ENCODE peak calls at places on chromosomes 3 and 15, in six cellular contexts. One of them, this sample, is unnamed.

GRCh38 chr3:170049146-170050000 is 11.6 kb downstream of the GPR160 start:
- ATAC-seq in upper lobe of left lung: peak; percentile 87
- ATAC-seq in body of pancreas: peak; percentile 89
- ATAC-seq in heart left ventricle: peak; percentile 66
- ATAC-seq in HCT116: no peak
- ATAC-seq in IMR-90: peak; percentile 35
- ATAC-seq in this sample: peak; percentile 48

GRCh38 chr3:151283907-151284461 is 5.6 kb upstream of the P2RY14 start:
- ATAC-seq in heart left ventricle: no peak
- ATAC-seq in body of pancreas: no peak
- ATAC-seq in IMR-90: peak; percentile 48
- ATAC-seq in HCT116: no peak
- ATAC-seq in upper lobe of left lung: no peak
- ATAC-seq in this sample: no peak

GRCh38 chr3:127141921-127142730 is 50.8 kb upstream of the PRR23E start:
- ATAC-seq in body of pancreas: peak; percentile 95
- ATAC-seq in IMR-90: peak; percentile 35
- ATAC-seq in upper lobe of left lung: no peak
- ATAC-seq in HCT116: no peak
- ATAC-seq in heart left ventricle: no peak
- ATAC-seq in this sample: no peak

GRCh38 chr15:63531586-63531985 is 27.2 kb downstream of the USP3 start:
- ATAC-seq in upper lobe of left lung: no peak
- ATAC-seq in HCT116: peak; percentile 82
- ATAC-seq in body of pancreas: no peak
- ATAC-seq in heart left ventricle: no peak
- ATAC-seq in IMR-90: no peak
- ATAC-seq in this sample: no peak

GRCh38 chr3:48141225-48142137 is 46.7 kb downstream of the CDC25A start:
- ATAC-seq in body of pancreas: no peak
- ATAC-seq in heart left ventricle: no peak
- ATAC-seq in HCT116: no peak
- ATAC-seq in IMR-90: no peak
- ATAC-seq in upper lobe of left lung: no peak
- ATAC-seq in this sample: no peak

GRCh38 chr3:38966956-38967795 is 84.6 kb downstream of the SCN11A start:
- ATAC-seq in body of pancreas: no peak
- ATAC-seq in IMR-90: no peak
- ATAC-seq in heart left ventricle: no peak
- ATAC-seq in HCT116: no peak
- ATAC-seq in upper lobe of left lung: no peak
- ATAC-seq in this sample: no peak

GRCh38 chr15:89197503-89197971 is 23.8 kb downstream of the RLBP1 start:
- ATAC-seq in IMR-90: peak; percentile 48
- ATAC-seq in HCT116: peak; percentile 94
- ATAC-seq in body of pancreas: peak; percentile 83
- ATAC-seq in upper lobe of left lung: peak; percentile 85
- ATAC-seq in heart left ventricle: peak; percentile 38
- ATAC-seq in this sample: no peak

GRCh38 chr15:87167055-87167454 is 1087.4 kb downstream of the AGBL1 start:
- ATAC-seq in heart left ventricle: no peak
- ATAC-seq in upper lobe of left lung: no peak
- ATAC-seq in IMR-90: no peak
- ATAC-seq in HCT116: no peak
- ATAC-seq in body of pancreas: no peak
- ATAC-seq in this sample: no peak

GRCh38 chr3:98188553-98188952 is 22.1 kb downstream of the OR5H15 start:
- ATAC-seq in IMR-90: no peak
- ATAC-seq in upper lobe of left lung: peak; percentile 51
- ATAC-seq in body of pancreas: no peak
- ATAC-seq in heart left ventricle: no peak
- ATAC-seq in HCT116: peak; percentile 80
- ATAC-seq in this sample: no peak

GRCh38 chr15:25059698-25060471 is 105.1 kb downstream of the SNRPN start:
- ATAC-seq in body of pancreas: no peak
- ATAC-seq in HCT116: no peak
- ATAC-seq in upper lobe of left lung: no peak
- ATAC-seq in heart left ventricle: no peak
- ATAC-seq in IMR-90: no peak
- ATAC-seq in this sample: no peak

GRCh38 chr3:119223511-119223910 is 17.2 kb downstream of the B4GALT4 start:
- ATAC-seq in IMR-90: no peak
- ATAC-seq in HCT116: no peak
- ATAC-seq in body of pancreas: no peak
- ATAC-seq in heart left ventricle: no peak
- ATAC-seq in upper lobe of left lung: no peak
- ATAC-seq in this sample: no peak

GRCh38 chr3:173650596-173650995 is 253.1 kb downstream of the NLGN1 start:
- ATAC-seq in HCT116: no peak
- ATAC-seq in body of pancreas: no peak
- ATAC-seq in IMR-90: no peak
- ATAC-seq in heart left ventricle: no peak
- ATAC-seq in upper lobe of left lung: no peak
- ATAC-seq in this sample: no peak

GRCh38 chr3:173652093-173652492 is 254.5 kb downstream of the NLGN1 start:
- ATAC-seq in IMR-90: peak; percentile 71
- ATAC-seq in body of pancreas: no peak
- ATAC-seq in HCT116: no peak
- ATAC-seq in upper lobe of left lung: no peak
- ATAC-seq in heart left ventricle: no peak
- ATAC-seq in this sample: no peak

DNA sequence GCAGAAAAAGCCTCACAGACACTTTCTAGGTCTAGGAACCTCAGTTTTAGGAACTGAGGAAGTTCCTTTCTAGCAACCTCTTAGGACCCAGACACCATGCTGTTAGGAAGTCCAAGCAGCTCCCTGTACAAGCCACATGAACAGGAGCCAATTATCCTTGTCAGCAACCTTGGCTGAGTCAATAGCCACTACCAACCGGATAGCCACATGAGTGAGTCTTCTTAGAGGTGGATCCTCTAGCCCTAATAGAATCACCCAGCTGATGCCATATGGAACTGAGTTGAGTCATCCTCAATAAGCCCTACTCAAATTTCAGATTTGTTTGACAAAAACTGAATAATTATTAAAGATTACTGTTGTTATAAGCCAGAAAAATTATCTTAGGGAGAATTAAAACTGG is 256.2 kb downstream of the NLGN1 start:
- ATAC-seq in upper lobe of left lung: no peak
- ATAC-seq in heart left ventricle: no peak
- ATAC-seq in IMR-90: no peak
- ATAC-seq in HCT116: no peak
- ATAC-seq in body of pancreas: no peak
- ATAC-seq in this sample: no peak
- TF ChIP-seq POLR2A in upper lobe of left lung: no peak
- TF ChIP-seq POLR2A in heart left ventricle: no peak
- TF ChIP-seq POLR2A in IMR-90: no peak
- TF ChIP-seq POLR2A in HCT116: no peak
- TF ChIP-seq POLR2A in body of pancreas: no peak
- TF ChIP-seq POLR2A in this sample: no peak

GRCh38 chr15:31332020-31332680 is 5.5 kb downstream of the KLF13 start:
- ATAC-seq in IMR-90: no peak
- ATAC-seq in body of pancreas: no peak
- ATAC-seq in heart left ventricle: no peak
- ATAC-seq in HCT116: no peak
- ATAC-seq in upper lobe of left lung: no peak
- ATAC-seq in this sample: no peak

GRCh38 chr15:31332681-31333071 is 6.0 kb downstream of the KLF13 start:
- ATAC-seq in HCT116: no peak
- ATAC-seq in heart left ventricle: no peak
- ATAC-seq in IMR-90: no peak
- ATAC-seq in body of pancreas: no peak
- ATAC-seq in upper lobe of left lung: peak; percentile 45
- ATAC-seq in this sample: no peak

GRCh38 chr15:31331389-31331788 is 4.8 kb downstream of the KLF13 start:
- ATAC-seq in heart left ventricle: no peak
- ATAC-seq in body of pancreas: no peak
- ATAC-seq in IMR-90: no peak
- ATAC-seq in upper lobe of left lung: no peak
- ATAC-seq in HCT116: no peak
- ATAC-seq in this sample: no peak

GRCh38 chr15:31333119-31333518 is 6.5 kb downstream of the KLF13 start:
- ATAC-seq in HCT116: no peak
- ATAC-seq in heart left ventricle: no peak
- ATAC-seq in IMR-90: no peak
- ATAC-seq in body of pancreas: peak; percentile 53
- ATAC-seq in upper lobe of left lung: peak; percentile 70
- ATAC-seq in this sample: no peak

DNA sequence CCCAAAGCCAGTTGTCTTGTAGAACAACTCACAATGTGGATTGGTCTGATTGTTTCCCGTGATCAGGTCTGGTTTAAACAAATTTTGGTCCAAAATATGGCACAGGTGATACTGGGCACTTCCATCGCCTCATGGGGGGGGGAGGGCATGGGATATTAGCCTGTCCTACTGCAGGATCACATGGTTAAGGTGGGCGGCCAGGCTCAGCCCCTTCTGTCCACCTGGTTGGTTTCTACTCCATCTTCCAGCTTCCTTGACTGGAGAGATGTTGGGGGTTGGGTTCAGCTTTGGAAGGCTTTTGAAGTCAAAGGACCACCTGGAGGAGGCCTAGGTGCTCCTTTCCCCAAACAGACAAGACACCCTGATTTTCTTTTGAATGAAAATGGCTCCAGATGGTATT is 7.2 kb downstream of the KLF13 start:
- ATAC-seq in HCT116: no peak
- ATAC-seq in heart left ventricle: no peak
- ATAC-seq in IMR-90: no peak
- ATAC-seq in body of pancreas: no peak
- ATAC-seq in upper lobe of left lung: no peak
- ATAC-seq in this sample: no peak
- H3K4me1 ChIP-seq in HCT116: peaks cover 12% of the 10 kb centered on the region
- H3K4me1 ChIP-seq in heart left ventricle: peaks cover 52% of the 10 kb centered on the region
- H3K4me1 ChIP-seq in IMR-90: peaks cover 9% of the 10 kb centered on the region
- H3K4me1 ChIP-seq in body of pancreas: peaks cover 96% of the 10 kb centered on the region
- H3K4me1 ChIP-seq in upper lobe of left lung: peaks cover 96% of the 10 kb centered on the region
- H3K4me1 ChIP-seq in this sample: peaks cover 62% of the 10 kb centered on the region

GRCh38 chr15:31365655-31366127 is 39.1 kb downstream of the KLF13 start:
- ATAC-seq in body of pancreas: peak; percentile 90
- ATAC-seq in upper lobe of left lung: peak; percentile 96
- ATAC-seq in IMR-90: peak; percentile 95
- ATAC-seq in HCT116: peak; percentile 71
- ATAC-seq in heart left ventricle: peak; percentile 92
- ATAC-seq in this sample: peak; percentile 93

GRCh38 chr15:31365032-31365654 is 38.5 kb downstream of the KLF13 start:
- ATAC-seq in upper lobe of left lung: no peak
- ATAC-seq in IMR-90: no peak
- ATAC-seq in HCT116: no peak
- ATAC-seq in heart left ventricle: no peak
- ATAC-seq in body of pancreas: no peak
- ATAC-seq in this sample: no peak

GRCh38 chr15:31367021-31367729 is 40.5 kb downstream of the KLF13 start:
- ATAC-seq in body of pancreas: no peak
- ATAC-seq in heart left ventricle: peak; percentile 2
- ATAC-seq in HCT116: no peak
- ATAC-seq in upper lobe of left lung: no peak
- ATAC-seq in IMR-90: no peak
- ATAC-seq in this sample: no peak

GRCh38 chr15:31367730-31368344 is 41.2 kb downstream of the KLF13 start:
- ATAC-seq in upper lobe of left lung: no peak
- ATAC-seq in IMR-90: no peak
- ATAC-seq in heart left ventricle: no peak
- ATAC-seq in body of pancreas: no peak
- ATAC-seq in HCT116: no peak
- ATAC-seq in this sample: no peak

GRCh38 chr15:31366169-31366734 is 39.6 kb downstream of the KLF13 start:
- ATAC-seq in IMR-90: no peak
- ATAC-seq in body of pancreas: peak; percentile 20
- ATAC-seq in heart left ventricle: peak; percentile 38
- ATAC-seq in HCT116: no peak
- ATAC-seq in upper lobe of left lung: peak; percentile 12
- ATAC-seq in this sample: peak; percentile 62
- TF ChIP-seq POLR2A in IMR-90: no peak
- TF ChIP-seq POLR2A in body of pancreas: no peak
- TF ChIP-seq POLR2A in heart left ventricle: no peak
- TF ChIP-seq POLR2A in HCT116: no peak
- TF ChIP-seq POLR2A in upper lobe of left lung: no peak
- TF ChIP-seq POLR2A in this sample: no peak

DNA sequence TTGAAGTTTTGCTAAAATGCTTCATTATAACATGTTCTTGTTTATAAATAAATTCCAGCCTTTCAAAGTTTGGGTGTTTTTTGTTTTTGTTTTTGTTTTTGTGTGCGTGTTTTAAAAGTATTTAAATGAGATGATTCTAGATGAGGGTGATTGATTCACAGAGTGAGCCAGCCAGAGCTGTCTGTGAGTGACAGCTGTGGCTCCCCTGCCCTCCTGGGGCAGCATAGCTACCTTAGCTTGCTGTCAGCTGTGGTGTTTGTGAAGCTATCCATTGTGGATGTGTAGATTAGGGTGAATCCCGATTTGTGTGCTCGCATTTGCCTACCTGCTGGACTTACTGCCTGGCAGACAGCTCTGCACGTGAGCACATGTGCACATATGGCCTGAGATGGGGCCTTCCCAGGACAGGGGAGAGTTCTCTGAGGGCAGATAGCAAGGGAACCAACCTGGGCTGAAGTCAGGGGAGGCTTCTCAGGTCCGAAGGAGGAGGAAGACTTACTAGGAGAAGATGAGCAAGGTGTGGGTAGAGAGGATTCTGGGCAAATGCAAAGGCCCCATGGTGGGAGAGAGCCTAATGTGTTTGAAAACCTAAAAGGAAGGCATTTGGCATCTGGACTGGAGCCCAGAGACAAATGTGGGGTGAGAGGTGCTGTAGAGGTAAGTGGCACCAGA is 124.2 kb downstream of the EEFSEC start:
- ATAC-seq in upper lobe of left lung: no peak
- ATAC-seq in body of pancreas: no peak
- ATAC-seq in HCT116: no peak
- ATAC-seq in heart left ventricle: no peak
- ATAC-seq in IMR-90: no peak
- ATAC-seq in this sample: no peak
- H3K4me1 ChIP-seq in upper lobe of left lung: peaks cover 10% of the 10 kb centered on the region
- H3K4me1 ChIP-seq in body of pancreas: peaks cover 8% of the 10 kb centered on the region
- H3K4me1 ChIP-seq in HCT116: no peaks in the 10 kb centered on the region
- H3K4me1 ChIP-seq in heart left ventricle: no peaks in the 10 kb centered on the region
- H3K4me1 ChIP-seq in IMR-90: peaks cover 35% of the 10 kb centered on the region
- H3K4me1 ChIP-seq in this sample: peaks cover 42% of the 10 kb centered on the region

DNA sequence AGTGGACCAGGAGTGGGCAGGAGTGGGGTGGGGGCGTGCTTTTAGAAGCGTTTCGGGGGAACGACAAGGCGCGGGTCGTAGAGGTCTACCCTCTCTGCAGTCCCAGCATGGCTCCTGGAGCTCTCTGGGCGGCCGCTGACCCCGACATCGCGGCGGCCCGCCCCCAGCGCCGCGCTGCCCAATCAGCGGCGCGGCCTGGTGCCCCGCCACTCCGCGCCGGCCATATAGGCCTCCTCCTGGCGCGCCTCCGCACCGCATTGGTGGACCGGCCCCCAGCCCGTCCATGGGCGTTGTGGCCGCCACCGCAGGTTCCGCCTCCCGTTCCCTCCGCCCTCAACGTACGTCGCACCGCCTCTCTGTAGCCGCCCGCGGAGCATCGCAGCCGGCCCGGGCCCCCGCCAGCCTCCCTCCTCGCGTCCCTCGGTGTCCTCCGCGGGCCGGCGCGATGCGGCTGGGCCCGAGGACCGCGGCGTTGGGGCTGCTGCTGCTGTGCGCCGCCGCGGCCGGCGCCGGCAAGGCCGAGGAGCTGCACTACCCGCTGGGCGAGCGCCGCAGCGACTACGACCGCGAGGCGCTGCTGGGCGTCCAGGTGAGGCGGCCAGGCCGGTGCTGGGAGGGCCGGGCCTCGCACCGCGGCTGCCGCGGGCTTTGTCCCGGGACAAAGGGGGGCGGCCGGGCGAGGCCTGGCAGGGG is at the start of gene RCN2:
- ATAC-seq in upper lobe of left lung: peak; percentile 100
- ATAC-seq in HCT116: peak; percentile 99
- ATAC-seq in heart left ventricle: peak; percentile 100
- ATAC-seq in IMR-90: peak; percentile 100
- ATAC-seq in body of pancreas: peak; percentile 99
- ATAC-seq in this sample: peak; percentile 100
- TF ChIP-seq POLR2A in upper lobe of left lung: peak; percentile 96
- TF ChIP-seq POLR2A in HCT116: peak; percentile 68
- TF ChIP-seq POLR2A in heart left ventricle: peak; percentile 81
- TF ChIP-seq POLR2A in IMR-90: peak; percentile 24
- TF ChIP-seq POLR2A in body of pancreas: peak; percentile 95
- TF ChIP-seq POLR2A in this sample: peak; percentile 85